ENCODE peak calls at places on chromosomes 6 and 20, in seven cellular contexts. Y is uterus, O is choroid plexus epithelial cell, J is mammary epithelial cell, R is OCI-LY7, H is fibroblast of pulmonary artery, F is sigmoid colon. T is an unnamed sample.

GRCh38 chr20:32628960-32629530 is 43.9 kb upstream of the NOL4L start:
- DNase-seq in Y (no peak), O (no peak), J (peak), R (no peak), H (no peak), F (no peak), T (no peak)

GRCh38 chr6:84249724-84250123 is 22.3 kb upstream of the CEP162 start:
- DNase-seq in Y (no peak), O (peak), J (no peak), R (no peak), H (peak), F (no peak), T (no peak)

GRCh38 chr6:166055801-166056200 is 111.8 kb downstream of the TBXT start:
- DNase-seq in Y (no peak), O (no peak), J (no peak), R (no peak), H (no peak), F (no peak), T (no peak)

GRCh38 chr6:110357696-110358535 is at the start of gene METTL24:
- DNase-seq in Y (peak), O (no peak), J (no peak), R (no peak), H (no peak), F (no peak), T (no peak)

GRCh38 chr6:144898052-144898689 is 613.0 kb downstream of the UTRN start:
- DNase-seq in Y (no peak), O (peak), J (peak), R (no peak), H (peak), F (no peak), T (no peak)

GRCh38 chr6:113774122-113774835 is 82.9 kb upstream of the MARCKS start:
- DNase-seq in Y (no peak), O (peak), J (no peak), R (no peak), H (peak), F (no peak), T (no peak)

GRCh38 chr20:16475225-16475624 is 98.0 kb downstream of the KIF16B start:
- DNase-seq in Y (no peak), O (peak), J (no peak), R (no peak), H (peak), F (no peak), T (no peak)

GRCh38 chr6:44487611-44488010 is 100.1 kb downstream of the CDC5L start:
- DNase-seq in Y (no peak), O (no peak), J (no peak), R (no peak), H (no peak), F (no peak), T (no peak)

GRCh38 chr6:125945378-125946141 is 11.0 kb upstream of the HINT3 start:
- DNase-seq in Y (no peak), O (peak), J (no peak), R (no peak), H (peak), F (no peak), T (no peak)

GRCh38 chr6:56756791-56757582 is 114.3 kb upstream of the DST start:
- DNase-seq in Y (no peak), O (no peak), J (no peak), R (no peak), H (no peak), F (no peak), T (no peak)

GRCh38 chr20:38875170-38875993 is 50.8 kb upstream of the FAM83D start:
- DNase-seq in Y (peak), O (no peak), J (no peak), R (peak), H (no peak), F (no peak), T (no peak)

GRCh38 chr20:32737371-32738223 is 5.7 kb downstream of the COMMD7 start:
- DNase-seq in Y (no peak), O (peak), J (peak), R (no peak), H (peak), F (no peak), T (peak)

GRCh38 chr6:43172127-43173007 is 1.3 kb downstream of the SRF start:
- DNase-seq in Y (peak), O (peak), J (peak), R (peak), H (peak), F (peak), T (no peak)

GRCh38 chr6:118896339-118897136 is 2.6 kb downstream of the ASF1A start:
- DNase-seq in Y (no peak), O (peak), J (peak), R (peak), H (peak), F (no peak), T (no peak)

DNA sequence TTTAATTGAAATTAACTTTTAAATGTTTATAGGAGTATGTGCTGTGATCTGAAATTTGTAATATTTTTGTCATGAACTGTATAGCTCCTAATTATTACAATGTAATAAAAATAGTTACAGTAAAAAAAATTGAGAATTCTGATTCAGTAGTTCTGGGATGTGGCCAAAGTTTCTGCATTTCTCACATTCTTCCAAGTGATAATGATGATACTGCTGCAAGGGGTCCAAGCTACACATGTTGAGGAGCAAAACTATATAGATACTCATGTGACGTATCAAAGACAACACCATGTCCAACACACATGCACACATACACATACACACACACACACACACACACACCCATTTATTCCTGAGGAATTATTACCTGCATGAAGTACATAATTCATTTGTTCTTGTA is 71.0 kb upstream of the FAM83B start:
- DNase-seq in Y (no peak), O (peak), J (no peak), R (no peak), H (peak), F (no peak), T (no peak)
- TF ChIP-seq CTCF in Y (no peak), O (no peak), J (no peak), R (no peak), H (no peak), F (no peak), T (no peak)

GRCh38 chr6:28117386-28118050 is 6.9 kb upstream of the ZSCAN16 start:
- DNase-seq in Y (no peak), O (no peak), J (no peak), R (no peak), H (no peak), F (no peak), T (no peak)

GRCh38 chr6:28115799-28116198 is 8.6 kb upstream of the ZSCAN16 start:
- DNase-seq in Y (no peak), O (no peak), J (no peak), R (no peak), H (no peak), F (no peak), T (no peak)

DNA sequence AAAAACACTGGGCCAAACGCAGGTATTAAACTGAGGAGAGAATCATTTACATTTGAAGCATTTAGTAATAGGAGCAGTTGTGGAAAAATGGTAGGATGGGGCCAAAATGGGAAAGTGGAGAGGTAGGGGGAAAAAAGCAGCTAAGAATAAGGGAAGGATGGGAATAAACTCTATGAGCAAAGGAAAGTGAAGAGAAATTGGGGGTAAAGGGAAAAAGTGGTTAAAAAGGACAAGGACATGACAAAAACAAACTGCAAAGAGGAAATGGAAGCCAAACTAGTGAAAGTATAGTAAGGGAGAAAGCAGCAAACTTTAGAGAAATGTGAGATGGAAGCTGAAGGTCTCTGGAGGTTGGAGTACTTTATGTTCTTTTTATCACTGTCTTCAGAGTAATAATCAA is 6.2 kb upstream of the ZSCAN16 start:
- DNase-seq in Y (no peak), O (no peak), J (no peak), R (no peak), H (no peak), F (no peak), T (no peak)
- H3K4me3 ChIP-seq in Y (no peak), O (no peak), J (no peak), R (no peak), H (no peak), F (no peak), T (no peak)

GRCh38 chr6:159760602-159761057 is 1.2 kb upstream of the ACAT2 start:
- DNase-seq in Y (no peak), O (peak), J (peak), R (no peak), H (peak), F (no peak), T (peak)

GRCh38 chr6:159759645-159760044 is 2.2 kb upstream of the ACAT2 start:
- DNase-seq in Y (no peak), O (no peak), J (no peak), R (peak), H (no peak), F (no peak), T (no peak)

GRCh38 chr6:159756508-159756907 is 5.3 kb upstream of the ACAT2 start:
- DNase-seq in Y (no peak), O (no peak), J (no peak), R (no peak), H (no peak), F (no peak), T (no peak)

GRCh38 chr6:159761135-159761872 is 541 bp upstream of the ACAT2 start:
- DNase-seq in Y (peak), O (no peak), J (peak), R (peak), H (peak), F (peak), T (no peak)

GRCh38 chr6:159758031-159759001 is 3.5 kb upstream of the ACAT2 start:
- DNase-seq in Y (no peak), O (peak), J (peak), R (no peak), H (peak), F (no peak), T (no peak)
- TF ChIP-seq CTCF in Y (no peak), O (peak), J (peak), R (peak), H (peak), F (no peak), T (peak)

GRCh38 chr20:42027746-42028268 is 409.6 kb upstream of the CHD6 start:
- DNase-seq in Y (no peak), O (no peak), J (no peak), R (no peak), H (no peak), F (no peak), T (no peak)
- H3K4me3 ChIP-seq in Y (no peak), O (no peak), J (no peak), R (no peak), H (no peak), F (no peak), T (no peak)

DNA sequence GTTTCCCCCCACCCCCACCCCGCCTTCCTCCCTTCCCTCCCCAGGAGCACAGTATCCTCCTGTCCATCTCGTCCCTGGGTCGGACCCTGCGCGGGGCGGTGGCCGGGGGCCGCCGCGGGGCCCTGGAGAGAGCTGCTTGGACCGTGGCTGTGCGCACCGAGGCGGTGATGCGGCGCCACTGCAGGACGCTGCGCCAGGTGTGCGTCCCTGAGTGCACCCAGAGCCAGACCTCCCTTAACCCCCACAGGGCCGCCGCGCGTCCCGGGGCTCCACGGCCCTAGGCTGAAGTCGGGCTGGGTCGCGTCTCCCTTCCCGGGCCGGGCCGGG is 2.2 kb downstream of the C20orf204 start:
- DNase-seq in Y (no peak), O (no peak), J (no peak), R (peak), H (no peak), F (no peak), T (no peak)
- TF ChIP-seq CTCF in Y (no peak), O (no peak), J (no peak), R (no peak), H (no peak), F (no peak), T (no peak)

T was measured in retinal pigment epithelial cell.